ENCODE peak calls at places on chromosomes 3 and 15, in six cellular contexts. O is H9, D is mesenchymal stem cell, V is neuronal stem cell, R is H1, T is trophoblast cell. J is an unnamed sample.

GRCh38 chr3:152403632-152404066 is 134.9 kb downstream of the MBNL1 start:
- DNase-seq in O (no peak), D (peak), V (no peak), R (no peak), T (no peak), J (peak)

GRCh38 chr15:40594429-40594836 is 384 bp downstream of the KNL1 start:
- DNase-seq in O (peak), D (peak), V (no peak), R (no peak), T (peak), J (peak)

GRCh38 chr3:159520638-159521037 is 468.0 kb upstream of the IL12A start:
- DNase-seq in O (no peak), D (no peak), V (no peak), R (no peak), T (no peak), J (no peak)

GRCh38 chr15:57146394-57147140 is 228.1 kb downstream of the TCF12 start:
- DNase-seq in O (no peak), D (peak), V (no peak), R (no peak), T (peak), J (peak)

GRCh38 chr3:49469037-49469875 is 811 bp upstream of the DAG1 start:
- DNase-seq in O (peak), D (peak), V (no peak), R (peak), T (peak), J (peak)

GRCh38 chr15:37289109-37289765 is 188.9 kb upstream of the MEIS2 start:
- DNase-seq in O (peak), D (peak), V (no peak), R (no peak), T (no peak), J (peak)

GRCh38 chr3:45751537-45752242 is 44.6 kb downstream of the SLC6A20 start:
- DNase-seq in O (no peak), D (no peak), V (no peak), R (no peak), T (no peak), J (peak)

GRCh38 chr3:23966308-23966707 is 21.2 kb downstream of the NR1D2 start:
- DNase-seq in O (no peak), D (no peak), V (no peak), R (no peak), T (no peak), J (peak)

GRCh38 chr15:70853855-70854668 is at the start of gene LARP6:
- DNase-seq in O (peak), D (peak), V (peak), R (peak), T (no peak), J (peak)

GRCh38 chr3:176789281-176789705 is 408.0 kb downstream of the TBL1XR1 start:
- DNase-seq in O (no peak), D (no peak), V (no peak), R (no peak), T (no peak), J (no peak)

GRCh38 chr15:45855907-45856579 is 221.2 kb downstream of the SQOR start:
- DNase-seq in O (no peak), D (no peak), V (no peak), R (no peak), T (no peak), J (no peak)

GRCh38 chr15:81825136-81825535 is 220.7 kb downstream of the MEX3B start:
- DNase-seq in O (no peak), D (no peak), V (no peak), R (no peak), T (no peak), J (no peak)
- H4K91ac ChIP-seq in O (no peak), D (no peak), V (no peak), R (no peak), T (no peak), J (no peak)

GRCh38 chr3:52392216-52392930 is 52.5 kb downstream of the SEMA3G start:
- DNase-seq in O (no peak), D (no peak), V (no peak), R (no peak), T (no peak), J (no peak)
- H4K91ac ChIP-seq in O (no peak), D (no peak), V (peak), R (no peak), T (no peak), J (no peak)

GRCh38 chr3:129052675-129053074 is 7.9 kb upstream of the GP9 start:
- DNase-seq in O (no peak), D (no peak), V (no peak), R (no peak), T (no peak), J (no peak)
- H4K91ac ChIP-seq in O (no peak), D (no peak), V (no peak), R (no peak), T (no peak), J (no peak)

GRCh38 chr3:186164696-186165095 is 55.8 kb upstream of the ETV5 start:
- DNase-seq in O (no peak), D (no peak), V (no peak), R (no peak), T (no peak), J (no peak)
- H4K91ac ChIP-seq in O (no peak), D (peak), V (no peak), R (no peak), T (no peak), J (no peak)

GRCh38 chr15:82737975-82738374 is 28.3 kb upstream of the AP3B2 start:
- DNase-seq in O (no peak), D (peak), V (no peak), R (no peak), T (no peak), J (peak)

GRCh38 chr15:82743810-82744209 is 34.1 kb upstream of the AP3B2 start:
- DNase-seq in O (no peak), D (no peak), V (no peak), R (no peak), T (no peak), J (no peak)

GRCh38 chr15:82739086-82739485 is 29.4 kb upstream of the AP3B2 start:
- DNase-seq in O (no peak), D (no peak), V (no peak), R (no peak), T (no peak), J (peak)

DNA sequence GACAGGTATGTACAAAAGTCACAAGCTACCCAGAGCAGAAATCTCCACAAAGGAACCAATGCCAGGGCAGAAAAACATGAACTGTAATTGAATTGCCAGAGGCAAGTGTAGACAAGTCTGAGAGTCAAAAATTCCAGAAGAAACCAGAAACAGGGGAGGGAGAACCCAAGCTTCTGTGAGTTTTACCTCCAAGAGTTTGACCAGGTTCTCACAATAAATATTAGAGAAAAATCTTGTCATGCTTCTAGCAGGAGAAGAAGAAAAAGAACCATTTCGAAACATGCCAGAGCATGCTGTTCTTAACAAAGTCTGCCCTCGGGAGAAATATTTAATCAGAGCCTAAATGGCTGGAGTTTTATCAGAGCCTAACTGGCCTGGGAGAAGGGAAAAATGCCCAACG is 32.5 kb upstream of the AP3B2 start:
- DNase-seq in O (no peak), D (no peak), V (no peak), R (no peak), T (no peak), J (no peak)
- H4K91ac ChIP-seq in O (no peak), D (no peak), V (no peak), R (no peak), T (peak), J (no peak)

DNA sequence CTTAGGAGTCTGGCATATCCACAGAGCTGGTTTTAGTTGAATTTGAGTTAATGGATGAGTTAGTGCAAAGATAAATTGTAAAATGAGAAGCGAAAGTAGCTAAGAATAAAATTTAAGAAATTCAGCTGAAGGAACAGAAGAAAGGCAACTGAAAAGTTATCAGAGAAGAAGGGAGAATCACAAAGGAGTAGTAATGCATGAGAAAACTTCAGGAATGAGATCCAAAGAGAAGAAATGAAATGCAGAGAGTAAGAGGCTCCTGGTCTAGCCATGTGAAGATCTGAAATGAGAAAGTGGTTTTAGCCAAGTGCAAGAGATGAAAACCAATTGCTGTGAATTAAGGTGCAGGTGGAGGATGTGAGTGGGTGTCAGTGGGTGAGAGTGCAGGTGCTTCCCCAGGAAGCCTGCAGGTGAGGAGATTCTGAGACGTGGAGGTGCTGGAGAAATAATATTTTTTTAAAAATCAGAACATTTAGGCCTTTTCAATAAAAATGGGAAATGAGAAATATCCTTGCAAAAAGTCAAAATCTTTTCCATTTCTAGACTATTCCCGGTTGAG is 18.5 kb downstream of the KBTBD8 start:
- DNase-seq in O (no peak), D (no peak), V (no peak), R (no peak), T (no peak), J (no peak)
- H4K91ac ChIP-seq in O (no peak), D (no peak), V (no peak), R (no peak), T (no peak), J (no peak)

DNA sequence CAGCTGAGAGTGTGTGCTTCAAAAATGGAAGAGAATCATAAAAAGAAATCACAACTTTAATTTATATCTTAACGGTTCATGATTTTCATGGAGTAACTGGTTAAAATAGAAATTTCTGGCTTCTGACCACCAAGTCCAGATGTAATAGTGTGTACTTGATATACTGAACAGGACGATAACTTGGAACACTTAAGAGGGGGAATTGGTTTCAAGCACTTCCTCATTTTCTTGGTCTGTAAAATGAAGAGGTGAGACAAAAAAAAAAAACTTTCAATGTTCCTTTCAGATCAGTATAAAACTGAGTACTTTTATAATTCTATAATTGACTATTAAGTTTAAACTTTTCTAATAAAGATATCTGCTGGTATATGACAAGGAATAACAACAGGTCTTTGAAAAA is 64.0 kb upstream of the TRA2B start:
- DNase-seq in O (no peak), D (no peak), V (no peak), R (no peak), T (no peak), J (no peak)
- H4K91ac ChIP-seq in O (no peak), D (no peak), V (no peak), R (no peak), T (no peak), J (no peak)

GRCh38 chr3:50610181-50610971 is 1.2 kb downstream of the CISH start:
- DNase-seq in O (no peak), D (no peak), V (no peak), R (no peak), T (no peak), J (no peak)
- H4K91ac ChIP-seq in O (no peak), D (peak), V (no peak), R (no peak), T (no peak), J (no peak)

GRCh38 chr15:83210619-83211018 is 3.0 kb upstream of the HDGFL3 start:
- DNase-seq in O (no peak), D (no peak), V (no peak), R (no peak), T (no peak), J (no peak)

GRCh38 chr15:83209333-83209732 is 1.7 kb upstream of the HDGFL3 start:
- DNase-seq in O (peak), D (no peak), V (no peak), R (no peak), T (no peak), J (no peak)

GRCh38 chr15:83219026-83219425 is 11.4 kb upstream of the HDGFL3 start:
- DNase-seq in O (no peak), D (no peak), V (no peak), R (no peak), T (no peak), J (no peak)

DNA sequence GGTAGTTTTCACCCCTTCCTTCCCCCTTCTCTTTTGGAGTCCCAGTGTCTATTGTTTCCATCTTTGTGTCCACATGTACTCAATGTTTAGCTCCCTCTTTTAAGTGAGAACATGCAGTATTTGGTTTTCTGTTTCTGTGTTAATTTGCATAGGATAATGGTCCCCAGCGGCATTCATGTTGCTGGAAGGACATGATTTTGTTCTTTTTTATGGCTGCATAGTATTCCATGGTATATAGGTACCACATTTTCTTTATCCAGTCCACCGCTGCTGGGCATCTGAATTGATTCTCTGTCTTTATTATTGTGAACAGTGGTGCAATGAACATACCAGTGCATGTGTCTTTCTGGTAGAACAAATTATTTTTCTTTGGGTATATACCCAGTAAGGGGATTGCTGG is 7.7 kb upstream of the HDGFL3 start:
- DNase-seq in O (no peak), D (no peak), V (no peak), R (no peak), T (no peak), J (no peak)
- H4K91ac ChIP-seq in O (no peak), D (no peak), V (no peak), R (no peak), T (no peak), J (no peak)

J was measured in IMR-90.